ENCODE peak calls at places on chromosomes 16 and 17, in six cellular contexts. H, E, W, F, L and I are unnamed samples.

GRCh38 chr17:78046923-78047322 is 81.6 kb downstream of the TMC6 start:
- DNase-seq in H (no peak), F (no peak), L (no peak), W (no peak), E (no peak), I (peak)

GRCh38 chr16:85396879-85397871 is 215.9 kb upstream of the GSE1 start:
- DNase-seq in W (peak), F (peak), L (peak), H (no peak), E (no peak), I (no peak)

GRCh38 chr16:79874391-79874790 is 273.9 kb upstream of the MAF start:
- DNase-seq in E (no peak), F (no peak), H (no peak), L (no peak), W (no peak), I (no peak)

GRCh38 chr17:16923097-16923903 is 48.6 kb downstream of the TNFRSF13B start:
- DNase-seq in H (no peak), W (no peak), E (no peak), L (no peak), F (no peak), I (no peak)

GRCh38 chr17:81428121-81428515 is 32.9 kb downstream of the BAHCC1 start:
- DNase-seq in F (no peak), W (no peak), L (no peak), H (no peak), E (no peak), I (no peak)

GRCh38 chr17:79842136-79842655 is 3.0 kb upstream of the CBX4 start:
- DNase-seq in L (peak), W (no peak), F (peak), H (no peak), E (no peak), I (no peak)

GRCh38 chr17:74860999-74861553 is 1.4 kb upstream of the GRIN2C start:
- DNase-seq in W (no peak), H (no peak), E (no peak), L (no peak), F (peak), I (no peak)

GRCh38 chr17:28978016-28978415 is 26.7 kb upstream of the PHF12 start:
- DNase-seq in F (no peak), H (no peak), L (no peak), E (no peak), W (no peak), I (no peak)

GRCh38 chr16:83898463-83899271 is at the start of gene MLYCD:
- DNase-seq in E (peak), F (peak), L (peak), W (peak), H (peak), I (peak)

GRCh38 chr16:72785886-72786285 is 262.0 kb downstream of the ZFHX3 start:
- DNase-seq in W (no peak), F (no peak), L (no peak), E (peak), H (no peak), I (no peak)

GRCh38 chr16:58030136-58030840 is 4.7 kb downstream of the MMP15 start:
- DNase-seq in W (no peak), F (no peak), E (no peak), H (no peak), L (no peak), I (no peak)

GRCh38 chr16:70523013-70523620 is at the start of gene COG4:
- DNase-seq in L (peak), H (no peak), F (peak), E (peak), W (peak), I (peak)

GRCh38 chr16:78605548-78606097 is 506.2 kb downstream of the WWOX start:
- DNase-seq in L (no peak), E (no peak), F (no peak), H (no peak), W (no peak), I (no peak)

GRCh38 chr17:14197582-14197981 is 39.1 kb downstream of the CDRT15 start:
- DNase-seq in E (no peak), W (no peak), F (no peak), L (no peak), H (no peak), I (no peak)

GRCh38 chr16:28925386-28926228 is 569 bp upstream of the RABEP2 start:
- DNase-seq in L (no peak), W (peak), E (peak), F (no peak), H (peak), I (peak)

GRCh38 chr17:32586666-32587065 is 99.9 kb downstream of the CDK5R1 start:
- DNase-seq in E (no peak), F (no peak), W (no peak), H (no peak), L (no peak), I (no peak)

GRCh38 chr17:35743911-35744328 is 9.1 kb downstream of the GAS2L2 start:
- DNase-seq in F (peak), L (peak), H (peak), W (peak), E (peak), I (peak)

GRCh38 chr17:78661092-78661770 is 84.0 kb upstream of the DNAH17 start:
- DNase-seq in F (no peak), L (no peak), E (no peak), W (no peak), H (no peak), I (no peak)

GRCh38 chr16:19513377-19514053 is 8.4 kb downstream of the GDE1 start:
- DNase-seq in L (no peak), F (no peak), W (no peak), H (no peak), E (peak), I (no peak)
- TF ChIP-seq POLR2A in L (no peak), F (no peak), W (no peak), H (no peak), E (no peak), I (no peak)

GRCh38 chr17:11005940-11006339 is 168.1 kb upstream of the PIRT start:
- DNase-seq in F (no peak), E (no peak), W (no peak), H (no peak), L (no peak), I (no peak)
- TF ChIP-seq POLR2A in F (no peak), E (no peak), W (no peak), H (no peak), L (no peak), I (no peak)

DNA sequence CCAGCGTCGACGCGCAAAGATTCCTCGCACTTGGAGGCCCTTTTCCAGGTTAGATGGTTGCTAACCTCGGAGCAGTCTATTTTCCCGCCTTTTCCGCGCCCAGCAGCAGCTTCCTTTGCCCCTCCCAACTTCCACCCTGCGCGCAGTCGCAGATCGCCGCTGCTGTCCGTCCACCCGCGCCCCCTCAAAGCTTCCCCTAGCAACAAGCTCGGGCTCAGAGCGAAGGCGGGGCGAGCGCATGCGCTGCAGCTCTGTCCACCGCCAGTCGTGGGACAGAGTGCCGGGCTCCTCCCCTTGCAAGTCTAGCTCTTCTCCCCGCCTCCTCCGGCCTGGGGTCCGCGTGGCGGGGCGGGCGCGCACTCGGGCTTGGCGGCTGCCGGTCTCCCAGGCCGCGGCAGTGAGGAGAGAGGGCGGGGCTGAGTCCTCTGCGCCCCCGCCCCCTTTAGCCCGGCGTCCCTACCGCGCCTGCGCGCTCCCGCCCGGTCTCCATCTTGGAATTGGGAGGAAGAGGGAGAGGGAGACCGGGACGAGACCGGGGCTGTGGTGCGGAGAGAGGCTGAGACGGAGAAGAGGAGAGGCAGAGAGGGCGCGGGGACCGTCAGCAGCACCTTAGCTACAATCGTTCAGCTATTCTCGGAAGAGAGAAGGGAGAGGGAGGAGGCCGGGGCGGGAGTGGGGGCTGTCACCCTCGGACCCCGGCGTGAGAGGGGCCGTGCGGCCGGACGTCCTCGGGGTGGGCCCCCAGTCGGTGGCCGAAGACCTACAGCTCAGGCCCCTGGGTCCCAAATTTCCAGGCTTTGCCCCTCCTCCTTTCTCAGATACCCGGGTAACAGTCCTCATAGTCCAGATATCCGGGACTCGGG is at the start of gene TAOK2:
- DNase-seq in E (peak), F (peak), H (peak), W (peak), L (peak), I (peak)
- TF ChIP-seq POLR2A in E (peak), F (peak), H (peak), W (peak), L (peak), I (peak)

GRCh38 chr16:27520982-27521673 is 28.6 kb downstream of the GTF3C1 start:
- DNase-seq in F (no peak), H (peak), E (peak), L (no peak), W (peak), I (no peak)
- TF ChIP-seq POLR2A in F (no peak), H (no peak), E (no peak), L (no peak), W (no peak), I (no peak)